ENCODE peak calls at places on chromosome 13, in ten cellular contexts. One of them, this sample, is unnamed.

GRCh38 chr13:97116754-97117153 is 105.4 kb upstream of the MBNL2 start:
- DNase-seq in lower leg skin: no peak
- DNase-seq in astrocyte of the spinal cord: peak
- DNase-seq in right atrium auricular region: no peak
- DNase-seq in cardiac muscle cell: peak
- DNase-seq in fibroblast of mammary gland: peak
- DNase-seq in D721Med: no peak
- DNase-seq in natural killer cell: no peak
- DNase-seq in right lobe of liver: no peak
- DNase-seq in HFFc6: peak
- DNase-seq in this sample: no peak

GRCh38 chr13:42652642-42653415 is 78.9 kb downstream of the TNFSF11 start:
- DNase-seq in lower leg skin: no peak
- DNase-seq in astrocyte of the spinal cord: no peak
- DNase-seq in right atrium auricular region: no peak
- DNase-seq in cardiac muscle cell: no peak
- DNase-seq in fibroblast of mammary gland: no peak
- DNase-seq in D721Med: no peak
- DNase-seq in natural killer cell: no peak
- DNase-seq in right lobe of liver: no peak
- DNase-seq in HFFc6: no peak
- DNase-seq in this sample: no peak

GRCh38 chr13:20404488-20405222 is 121.0 kb downstream of the CRYL1 start:
- DNase-seq in lower leg skin: peak
- DNase-seq in astrocyte of the spinal cord: no peak
- DNase-seq in right atrium auricular region: no peak
- DNase-seq in cardiac muscle cell: no peak
- DNase-seq in fibroblast of mammary gland: no peak
- DNase-seq in D721Med: no peak
- DNase-seq in natural killer cell: no peak
- DNase-seq in right lobe of liver: no peak
- DNase-seq in HFFc6: no peak
- DNase-seq in this sample: no peak

GRCh38 chr13:28394422-28394821 is 100.5 kb downstream of the FLT1 start:
- DNase-seq in lower leg skin: no peak
- DNase-seq in astrocyte of the spinal cord: peak
- DNase-seq in right atrium auricular region: no peak
- DNase-seq in cardiac muscle cell: no peak
- DNase-seq in fibroblast of mammary gland: peak
- DNase-seq in D721Med: no peak
- DNase-seq in natural killer cell: no peak
- DNase-seq in right lobe of liver: no peak
- DNase-seq in HFFc6: peak
- DNase-seq in this sample: no peak

GRCh38 chr13:44449999-44450821 is 76.6 kb downstream of the SERP2 start:
- DNase-seq in lower leg skin: no peak
- DNase-seq in astrocyte of the spinal cord: no peak
- DNase-seq in right atrium auricular region: no peak
- DNase-seq in cardiac muscle cell: no peak
- DNase-seq in fibroblast of mammary gland: no peak
- DNase-seq in D721Med: no peak
- DNase-seq in natural killer cell: no peak
- DNase-seq in right lobe of liver: no peak
- DNase-seq in HFFc6: no peak
- DNase-seq in this sample: no peak

GRCh38 chr13:81760316-81760715 is 1419.4 kb upstream of the SPRY2 start:
- DNase-seq in lower leg skin: no peak
- DNase-seq in astrocyte of the spinal cord: no peak
- DNase-seq in right atrium auricular region: no peak
- DNase-seq in cardiac muscle cell: no peak
- DNase-seq in fibroblast of mammary gland: no peak
- DNase-seq in D721Med: no peak
- DNase-seq in natural killer cell: no peak
- DNase-seq in right lobe of liver: no peak
- DNase-seq in HFFc6: no peak
- DNase-seq in this sample: no peak

GRCh38 chr13:44293908-44294735 is 79.5 kb upstream of the SERP2 start:
- DNase-seq in lower leg skin: no peak
- DNase-seq in astrocyte of the spinal cord: peak
- DNase-seq in right atrium auricular region: no peak
- DNase-seq in cardiac muscle cell: no peak
- DNase-seq in fibroblast of mammary gland: peak
- DNase-seq in D721Med: no peak
- DNase-seq in natural killer cell: no peak
- DNase-seq in right lobe of liver: no peak
- DNase-seq in HFFc6: peak
- DNase-seq in this sample: no peak

GRCh38 chr13:109666656-109667448 is 119.5 kb downstream of the IRS2 start:
- DNase-seq in lower leg skin: no peak
- DNase-seq in astrocyte of the spinal cord: no peak
- DNase-seq in right atrium auricular region: no peak
- DNase-seq in cardiac muscle cell: no peak
- DNase-seq in fibroblast of mammary gland: peak
- DNase-seq in D721Med: no peak
- DNase-seq in natural killer cell: no peak
- DNase-seq in right lobe of liver: no peak
- DNase-seq in HFFc6: no peak
- DNase-seq in this sample: no peak

GRCh38 chr13:78420814-78421213 is 182.5 kb downstream of the POU4F1 start:
- DNase-seq in lower leg skin: no peak
- DNase-seq in astrocyte of the spinal cord: no peak
- DNase-seq in right atrium auricular region: peak
- DNase-seq in cardiac muscle cell: no peak
- DNase-seq in fibroblast of mammary gland: no peak
- DNase-seq in D721Med: no peak
- DNase-seq in natural killer cell: no peak
- DNase-seq in right lobe of liver: peak
- DNase-seq in HFFc6: no peak
- DNase-seq in this sample: no peak

GRCh38 chr13:79870123-79870522 is 389.2 kb downstream of the NDFIP2 start:
- DNase-seq in lower leg skin: no peak
- DNase-seq in astrocyte of the spinal cord: peak
- DNase-seq in right atrium auricular region: no peak
- DNase-seq in cardiac muscle cell: no peak
- DNase-seq in fibroblast of mammary gland: peak
- DNase-seq in D721Med: no peak
- DNase-seq in natural killer cell: no peak
- DNase-seq in right lobe of liver: no peak
- DNase-seq in HFFc6: no peak
- DNase-seq in this sample: no peak

GRCh38 chr13:57604442-57604841 is 27.1 kb upstream of the PCDH17 start:
- DNase-seq in lower leg skin: no peak
- DNase-seq in astrocyte of the spinal cord: no peak
- DNase-seq in right atrium auricular region: no peak
- DNase-seq in cardiac muscle cell: peak
- DNase-seq in fibroblast of mammary gland: no peak
- DNase-seq in D721Med: no peak
- DNase-seq in natural killer cell: no peak
- DNase-seq in right lobe of liver: no peak
- DNase-seq in HFFc6: no peak
- DNase-seq in this sample: no peak

GRCh38 chr13:41284512-41285288 is 21.3 kb upstream of the MTRF1 start:
- DNase-seq in lower leg skin: no peak
- DNase-seq in astrocyte of the spinal cord: peak
- DNase-seq in right atrium auricular region: no peak
- DNase-seq in cardiac muscle cell: no peak
- DNase-seq in fibroblast of mammary gland: peak
- DNase-seq in D721Med: no peak
- DNase-seq in natural killer cell: no peak
- DNase-seq in right lobe of liver: no peak
- DNase-seq in HFFc6: peak
- DNase-seq in this sample: peak

GRCh38 chr13:113082198-113083021 is 23.2 kb upstream of the F7 start:
- DNase-seq in lower leg skin: no peak
- DNase-seq in astrocyte of the spinal cord: no peak
- DNase-seq in right atrium auricular region: no peak
- DNase-seq in cardiac muscle cell: no peak
- DNase-seq in fibroblast of mammary gland: no peak
- DNase-seq in D721Med: no peak
- DNase-seq in natural killer cell: no peak
- DNase-seq in right lobe of liver: no peak
- DNase-seq in HFFc6: no peak
- DNase-seq in this sample: no peak

GRCh38 chr13:50713849-50714248 is 129.6 kb downstream of the DLEU7 start:
- DNase-seq in lower leg skin: no peak
- DNase-seq in astrocyte of the spinal cord: peak
- DNase-seq in right atrium auricular region: no peak
- DNase-seq in cardiac muscle cell: no peak
- DNase-seq in fibroblast of mammary gland: peak
- DNase-seq in D721Med: no peak
- DNase-seq in natural killer cell: peak
- DNase-seq in right lobe of liver: no peak
- DNase-seq in HFFc6: peak
- DNase-seq in this sample: no peak

GRCh38 chr13:34627499-34627898 is 314.6 kb upstream of the NBEA start:
- DNase-seq in lower leg skin: no peak
- DNase-seq in astrocyte of the spinal cord: no peak
- DNase-seq in right atrium auricular region: no peak
- DNase-seq in cardiac muscle cell: no peak
- DNase-seq in fibroblast of mammary gland: no peak
- DNase-seq in D721Med: no peak
- DNase-seq in natural killer cell: no peak
- DNase-seq in right lobe of liver: no peak
- DNase-seq in HFFc6: no peak
- DNase-seq in this sample: no peak

GRCh38 chr13:31947506-31947905 is 84.1 kb upstream of the FRY start:
- DNase-seq in lower leg skin: no peak
- DNase-seq in astrocyte of the spinal cord: no peak
- DNase-seq in right atrium auricular region: no peak
- DNase-seq in cardiac muscle cell: peak
- DNase-seq in fibroblast of mammary gland: no peak
- DNase-seq in D721Med: no peak
- DNase-seq in natural killer cell: no peak
- DNase-seq in right lobe of liver: no peak
- DNase-seq in HFFc6: no peak
- DNase-seq in this sample: no peak

GRCh38 chr13:31946091-31946770 is 85.3 kb upstream of the FRY start:
- DNase-seq in lower leg skin: no peak
- DNase-seq in astrocyte of the spinal cord: no peak
- DNase-seq in right atrium auricular region: no peak
- DNase-seq in cardiac muscle cell: no peak
- DNase-seq in fibroblast of mammary gland: no peak
- DNase-seq in D721Med: no peak
- DNase-seq in natural killer cell: no peak
- DNase-seq in right lobe of liver: no peak
- DNase-seq in HFFc6: peak
- DNase-seq in this sample: peak

GRCh38 chr13:31944262-31945160 is 87.1 kb upstream of the FRY start:
- DNase-seq in lower leg skin: no peak
- DNase-seq in astrocyte of the spinal cord: no peak
- DNase-seq in right atrium auricular region: no peak
- DNase-seq in cardiac muscle cell: no peak
- DNase-seq in fibroblast of mammary gland: no peak
- DNase-seq in D721Med: no peak
- DNase-seq in natural killer cell: no peak
- DNase-seq in right lobe of liver: no peak
- DNase-seq in HFFc6: no peak
- DNase-seq in this sample: no peak

GRCh38 chr13:31945202-31945978 is 86.2 kb upstream of the FRY start:
- DNase-seq in lower leg skin: peak
- DNase-seq in astrocyte of the spinal cord: peak
- DNase-seq in right atrium auricular region: peak
- DNase-seq in cardiac muscle cell: peak
- DNase-seq in fibroblast of mammary gland: peak
- DNase-seq in D721Med: no peak
- DNase-seq in natural killer cell: no peak
- DNase-seq in right lobe of liver: peak
- DNase-seq in HFFc6: peak
- DNase-seq in this sample: peak

DNA sequence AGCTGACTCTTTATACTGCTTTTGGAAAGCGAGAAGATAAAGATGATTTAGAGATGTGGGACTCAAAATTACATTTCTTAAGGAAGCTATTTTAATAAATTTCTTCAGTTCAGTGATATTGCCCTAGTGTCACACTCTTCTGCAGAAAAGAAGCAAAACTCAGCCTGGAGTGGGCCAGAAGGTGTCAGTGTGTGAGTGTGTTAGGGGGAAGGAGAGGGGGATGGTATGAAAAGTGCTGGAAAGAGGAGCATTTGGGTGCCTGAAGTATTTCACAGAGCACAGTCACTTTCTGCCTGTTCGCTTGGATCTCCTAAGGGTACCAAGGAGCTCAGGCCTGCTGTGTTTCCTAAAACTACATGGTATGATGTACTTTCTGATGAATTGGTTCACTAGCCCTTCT is 84.5 kb upstream of the FRY start:
- DNase-seq in lower leg skin: no peak
- DNase-seq in astrocyte of the spinal cord: no peak
- DNase-seq in right atrium auricular region: no peak
- DNase-seq in cardiac muscle cell: no peak
- DNase-seq in fibroblast of mammary gland: no peak
- DNase-seq in D721Med: no peak
- DNase-seq in natural killer cell: no peak
- DNase-seq in right lobe of liver: no peak
- DNase-seq in HFFc6: no peak
- DNase-seq in this sample: no peak
- TF ChIP-seq CTCF in lower leg skin: no peak
- TF ChIP-seq CTCF in astrocyte of the spinal cord: no peak
- TF ChIP-seq CTCF in right atrium auricular region: no peak
- TF ChIP-seq CTCF in cardiac muscle cell: no peak
- TF ChIP-seq CTCF in fibroblast of mammary gland: no peak
- TF ChIP-seq CTCF in D721Med: no peak
- TF ChIP-seq CTCF in natural killer cell: no peak
- TF ChIP-seq CTCF in right lobe of liver: no peak
- TF ChIP-seq CTCF in HFFc6: no peak
- TF ChIP-seq CTCF in this sample: peak

GRCh38 chr13:106145997-106146864 is 389.2 kb downstream of the EFNB2 start:
- DNase-seq in lower leg skin: no peak
- DNase-seq in astrocyte of the spinal cord: no peak
- DNase-seq in right atrium auricular region: no peak
- DNase-seq in cardiac muscle cell: peak
- DNase-seq in fibroblast of mammary gland: no peak
- DNase-seq in D721Med: no peak
- DNase-seq in natural killer cell: no peak
- DNase-seq in right lobe of liver: no peak
- DNase-seq in HFFc6: no peak
- DNase-seq in this sample: no peak
- TF ChIP-seq CTCF in lower leg skin: no peak
- TF ChIP-seq CTCF in astrocyte of the spinal cord: no peak
- TF ChIP-seq CTCF in right atrium auricular region: no peak
- TF ChIP-seq CTCF in cardiac muscle cell: no peak
- TF ChIP-seq CTCF in fibroblast of mammary gland: no peak
- TF ChIP-seq CTCF in D721Med: peak
- TF ChIP-seq CTCF in natural killer cell: no peak
- TF ChIP-seq CTCF in right lobe of liver: no peak
- TF ChIP-seq CTCF in HFFc6: peak
- TF ChIP-seq CTCF in this sample: no peak

GRCh38 chr13:54536112-54536511 is 1507.5 kb downstream of the OLFM4 start:
- DNase-seq in lower leg skin: no peak
- DNase-seq in astrocyte of the spinal cord: no peak
- DNase-seq in right atrium auricular region: no peak
- DNase-seq in cardiac muscle cell: peak
- DNase-seq in fibroblast of mammary gland: no peak
- DNase-seq in D721Med: no peak
- DNase-seq in natural killer cell: no peak
- DNase-seq in right lobe of liver: no peak
- DNase-seq in HFFc6: no peak
- DNase-seq in this sample: no peak
- TF ChIP-seq CTCF in lower leg skin: no peak
- TF ChIP-seq CTCF in astrocyte of the spinal cord: no peak
- TF ChIP-seq CTCF in right atrium auricular region: no peak
- TF ChIP-seq CTCF in cardiac muscle cell: no peak
- TF ChIP-seq CTCF in fibroblast of mammary gland: no peak
- TF ChIP-seq CTCF in D721Med: peak
- TF ChIP-seq CTCF in natural killer cell: no peak
- TF ChIP-seq CTCF in right lobe of liver: no peak
- TF ChIP-seq CTCF in HFFc6: no peak
- TF ChIP-seq CTCF in this sample: no peak

GRCh38 chr13:84894749-84895148 is 904.5 kb downstream of the SLITRK6 start:
- DNase-seq in lower leg skin: no peak
- DNase-seq in astrocyte of the spinal cord: no peak
- DNase-seq in right atrium auricular region: no peak
- DNase-seq in cardiac muscle cell: no peak
- DNase-seq in fibroblast of mammary gland: no peak
- DNase-seq in D721Med: no peak
- DNase-seq in natural killer cell: no peak
- DNase-seq in right lobe of liver: no peak
- DNase-seq in HFFc6: no peak
- DNase-seq in this sample: no peak
- TF ChIP-seq CTCF in lower leg skin: no peak
- TF ChIP-seq CTCF in astrocyte of the spinal cord: no peak
- TF ChIP-seq CTCF in right atrium auricular region: no peak
- TF ChIP-seq CTCF in cardiac muscle cell: no peak
- TF ChIP-seq CTCF in fibroblast of mammary gland: no peak
- TF ChIP-seq CTCF in D721Med: no peak
- TF ChIP-seq CTCF in natural killer cell: no peak
- TF ChIP-seq CTCF in right lobe of liver: no peak
- TF ChIP-seq CTCF in HFFc6: peak
- TF ChIP-seq CTCF in this sample: no peak

This sample was measured in AG09319.